ENCODE peak calls at places on chromosomes 12 and 14, in five cellular contexts. One of them, this sample, is unnamed.

GRCh38 chr12:65611396-65611795 is 212.9 kb upstream of the HMGA2 start:
- DNase-seq in CD8-positive, alpha-beta T cell: no peak
- DNase-seq in fibroblast of pulmonary artery: no peak
- DNase-seq in MCF 10A: peak
- DNase-seq in CD4-positive, alpha-beta T cell: no peak
- DNase-seq in this sample: no peak

GRCh38 chr12:79374543-79374942 is 316.2 kb downstream of the PAWR start:
- DNase-seq in CD8-positive, alpha-beta T cell: no peak
- DNase-seq in fibroblast of pulmonary artery: no peak
- DNase-seq in MCF 10A: no peak
- DNase-seq in CD4-positive, alpha-beta T cell: no peak
- DNase-seq in this sample: no peak

GRCh38 chr12:4779749-4780148 is 59.5 kb downstream of the GALNT8 start:
- DNase-seq in CD8-positive, alpha-beta T cell: no peak
- DNase-seq in fibroblast of pulmonary artery: no peak
- DNase-seq in MCF 10A: no peak
- DNase-seq in CD4-positive, alpha-beta T cell: no peak
- DNase-seq in this sample: no peak

GRCh38 chr12:6186114-6186827 is 13.9 kb upstream of the CD9 start:
- DNase-seq in CD8-positive, alpha-beta T cell: no peak
- DNase-seq in fibroblast of pulmonary artery: no peak
- DNase-seq in MCF 10A: no peak
- DNase-seq in CD4-positive, alpha-beta T cell: no peak
- DNase-seq in this sample: no peak

GRCh38 chr12:119748512-119748911 is 80.6 kb downstream of the PRKAB1 start:
- DNase-seq in CD8-positive, alpha-beta T cell: no peak
- DNase-seq in fibroblast of pulmonary artery: no peak
- DNase-seq in MCF 10A: no peak
- DNase-seq in CD4-positive, alpha-beta T cell: no peak
- DNase-seq in this sample: no peak

GRCh38 chr12:56596815-56597214 is 33.3 kb downstream of the BAZ2A start:
- DNase-seq in CD8-positive, alpha-beta T cell: no peak
- DNase-seq in fibroblast of pulmonary artery: no peak
- DNase-seq in MCF 10A: no peak
- DNase-seq in CD4-positive, alpha-beta T cell: no peak
- DNase-seq in this sample: no peak

GRCh38 chr12:31629756-31630732 is 29.4 kb upstream of the ETFBKMT start:
- DNase-seq in CD8-positive, alpha-beta T cell: no peak
- DNase-seq in fibroblast of pulmonary artery: peak
- DNase-seq in MCF 10A: no peak
- DNase-seq in CD4-positive, alpha-beta T cell: no peak
- DNase-seq in this sample: no peak

GRCh38 chr12:75257510-75257909 is 47.9 kb upstream of the KCNC2 start:
- DNase-seq in CD8-positive, alpha-beta T cell: no peak
- DNase-seq in fibroblast of pulmonary artery: no peak
- DNase-seq in MCF 10A: no peak
- DNase-seq in CD4-positive, alpha-beta T cell: no peak
- DNase-seq in this sample: peak

GRCh38 chr14:20631023-20631820 is 10.3 kb downstream of the OR6S1 start:
- DNase-seq in CD8-positive, alpha-beta T cell: peak
- DNase-seq in fibroblast of pulmonary artery: peak
- DNase-seq in MCF 10A: peak
- DNase-seq in CD4-positive, alpha-beta T cell: no peak
- DNase-seq in this sample: peak

GRCh38 chr14:90443161-90444076 is 46.6 kb downstream of the CALM1 start:
- DNase-seq in CD8-positive, alpha-beta T cell: no peak
- DNase-seq in fibroblast of pulmonary artery: no peak
- DNase-seq in MCF 10A: peak
- DNase-seq in CD4-positive, alpha-beta T cell: no peak
- DNase-seq in this sample: no peak

GRCh38 chr12:72815421-72815820 is 543.3 kb downstream of the TRHDE start:
- DNase-seq in CD8-positive, alpha-beta T cell: no peak
- DNase-seq in fibroblast of pulmonary artery: no peak
- DNase-seq in MCF 10A: no peak
- DNase-seq in CD4-positive, alpha-beta T cell: no peak
- DNase-seq in this sample: no peak

GRCh38 chr12:402127-402456 is 648 bp downstream of the CCDC77 start:
- DNase-seq in CD8-positive, alpha-beta T cell: no peak
- DNase-seq in fibroblast of pulmonary artery: peak
- DNase-seq in MCF 10A: peak
- DNase-seq in CD4-positive, alpha-beta T cell: no peak
- DNase-seq in this sample: peak

GRCh38 chr12:54863948-54864584 is 9.8 kb downstream of the MUCL1 start:
- DNase-seq in CD8-positive, alpha-beta T cell: no peak
- DNase-seq in fibroblast of pulmonary artery: no peak
- DNase-seq in MCF 10A: no peak
- DNase-seq in CD4-positive, alpha-beta T cell: no peak
- DNase-seq in this sample: no peak

GRCh38 chr14:96940009-96940408 is 142.8 kb downstream of the VRK1 start:
- DNase-seq in CD8-positive, alpha-beta T cell: no peak
- DNase-seq in fibroblast of pulmonary artery: no peak
- DNase-seq in MCF 10A: peak
- DNase-seq in CD4-positive, alpha-beta T cell: no peak
- DNase-seq in this sample: peak

GRCh38 chr14:67373347-67373746 is 13.2 kb downstream of the EIF2S1 start:
- DNase-seq in CD8-positive, alpha-beta T cell: no peak
- DNase-seq in fibroblast of pulmonary artery: no peak
- DNase-seq in MCF 10A: no peak
- DNase-seq in CD4-positive, alpha-beta T cell: no peak
- DNase-seq in this sample: no peak

GRCh38 chr14:49893309-49894213 is 679 bp downstream of the ARF6 start:
- DNase-seq in CD8-positive, alpha-beta T cell: peak
- DNase-seq in fibroblast of pulmonary artery: peak
- DNase-seq in MCF 10A: peak
- DNase-seq in CD4-positive, alpha-beta T cell: peak
- DNase-seq in this sample: peak

GRCh38 chr12:84738481-84738972 is 174.1 kb downstream of the SLC6A15 start:
- DNase-seq in CD8-positive, alpha-beta T cell: no peak
- DNase-seq in fibroblast of pulmonary artery: peak
- DNase-seq in MCF 10A: peak
- DNase-seq in CD4-positive, alpha-beta T cell: no peak
- DNase-seq in this sample: no peak

GRCh38 chr12:88428350-88428749 is 151.9 kb downstream of the KITLG start:
- DNase-seq in CD8-positive, alpha-beta T cell: no peak
- DNase-seq in fibroblast of pulmonary artery: no peak
- DNase-seq in MCF 10A: no peak
- DNase-seq in CD4-positive, alpha-beta T cell: no peak
- DNase-seq in this sample: no peak

GRCh38 chr12:55742719-55743130 is at the start of gene GDF11:
- DNase-seq in CD8-positive, alpha-beta T cell: peak
- DNase-seq in fibroblast of pulmonary artery: peak
- DNase-seq in MCF 10A: peak
- DNase-seq in CD4-positive, alpha-beta T cell: peak
- DNase-seq in this sample: peak

GRCh38 chr12:4257442-4257841 is 16.1 kb upstream of the CCND2 start:
- DNase-seq in CD8-positive, alpha-beta T cell: no peak
- DNase-seq in fibroblast of pulmonary artery: no peak
- DNase-seq in MCF 10A: no peak
- DNase-seq in CD4-positive, alpha-beta T cell: no peak
- DNase-seq in this sample: no peak

GRCh38 chr12:110100315-110100970 is 23.7 kb upstream of the IFT81 start:
- DNase-seq in CD8-positive, alpha-beta T cell: peak
- DNase-seq in fibroblast of pulmonary artery: peak
- DNase-seq in MCF 10A: peak
- DNase-seq in CD4-positive, alpha-beta T cell: peak
- DNase-seq in this sample: peak

DNA sequence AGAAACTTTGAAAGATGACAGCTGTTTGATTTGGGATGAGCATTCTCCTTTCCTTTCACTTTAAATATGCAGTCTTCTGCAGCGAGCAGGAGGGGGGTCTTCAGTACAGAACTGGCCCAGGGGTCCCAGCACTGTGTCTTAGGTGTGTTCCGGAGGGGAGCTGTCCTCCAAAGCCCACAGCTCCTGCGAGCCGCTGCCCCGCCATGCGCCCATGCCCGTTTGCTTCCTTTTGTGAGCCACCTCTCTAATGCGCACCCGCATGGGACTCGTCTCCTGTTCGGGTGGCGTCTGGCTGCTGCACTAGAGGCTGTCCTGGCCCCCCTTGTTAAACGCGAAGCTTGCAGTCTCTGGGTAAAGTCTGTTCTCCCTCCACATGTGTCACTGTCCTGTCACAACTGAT is 48.4 kb upstream of the ASPG start:
- DNase-seq in CD8-positive, alpha-beta T cell: no peak
- DNase-seq in fibroblast of pulmonary artery: no peak
- DNase-seq in MCF 10A: no peak
- DNase-seq in CD4-positive, alpha-beta T cell: no peak
- DNase-seq in this sample: no peak
- TF ChIP-seq CTCF in CD8-positive, alpha-beta T cell: no peak
- TF ChIP-seq CTCF in fibroblast of pulmonary artery: no peak
- TF ChIP-seq CTCF in MCF 10A: no peak
- TF ChIP-seq CTCF in CD4-positive, alpha-beta T cell: no peak
- TF ChIP-seq CTCF in this sample: no peak

DNA sequence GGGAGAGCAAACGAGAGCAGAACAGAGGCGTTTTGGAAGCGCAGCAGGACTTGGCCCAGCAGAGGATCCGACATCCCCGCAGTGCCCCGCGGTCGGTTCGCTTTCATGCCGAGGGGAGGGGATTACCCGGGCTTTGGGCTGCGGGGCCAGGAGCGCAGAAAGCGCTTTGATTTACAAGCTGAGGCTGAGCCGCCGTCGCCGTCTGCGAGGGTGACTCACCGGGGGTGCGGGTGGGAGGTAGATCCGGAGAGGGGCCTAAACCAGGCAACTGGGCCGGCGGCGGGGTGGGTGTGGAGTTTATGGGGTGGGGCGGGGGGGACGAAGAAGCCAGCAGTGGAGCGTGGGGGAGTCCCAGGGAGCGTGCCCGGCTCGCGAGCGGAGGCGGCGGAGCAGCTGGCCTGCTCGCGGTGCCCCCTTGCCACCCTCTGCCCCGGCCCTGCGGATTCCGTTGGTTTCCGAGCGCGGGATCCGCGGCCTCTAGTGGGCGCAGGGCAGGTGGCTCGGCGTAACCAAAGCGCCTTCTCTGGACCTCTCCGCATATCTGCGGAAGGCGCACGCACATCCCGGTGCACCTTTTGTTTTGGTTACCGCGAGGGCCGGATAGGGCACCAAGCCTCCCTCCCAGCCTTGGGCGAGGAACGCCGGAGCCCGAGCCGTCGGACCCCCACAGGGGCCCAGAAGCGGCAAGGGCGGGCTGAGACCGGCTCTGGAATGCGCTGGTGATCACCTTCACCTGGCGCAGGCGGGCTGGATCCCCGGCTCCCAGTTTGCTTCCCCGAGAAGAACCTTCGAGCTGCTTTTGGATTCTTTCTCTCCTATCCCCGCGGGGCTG is 2.6 kb downstream of the SIX4 start:
- DNase-seq in CD8-positive, alpha-beta T cell: peak
- DNase-seq in fibroblast of pulmonary artery: peak
- DNase-seq in MCF 10A: peak
- DNase-seq in CD4-positive, alpha-beta T cell: peak
- DNase-seq in this sample: no peak
- TF ChIP-seq CTCF in CD8-positive, alpha-beta T cell: no peak
- TF ChIP-seq CTCF in fibroblast of pulmonary artery: peak
- TF ChIP-seq CTCF in MCF 10A: peak
- TF ChIP-seq CTCF in CD4-positive, alpha-beta T cell: no peak
- TF ChIP-seq CTCF in this sample: no peak

GRCh38 chr12:132556801-132557200 is 53.6 kb downstream of the LRCOL1 start:
- DNase-seq in CD8-positive, alpha-beta T cell: no peak
- DNase-seq in fibroblast of pulmonary artery: no peak
- DNase-seq in MCF 10A: no peak
- DNase-seq in CD4-positive, alpha-beta T cell: no peak
- DNase-seq in this sample: no peak

GRCh38 chr12:132557291-132557968 is 53.0 kb downstream of the LRCOL1 start:
- DNase-seq in CD8-positive, alpha-beta T cell: no peak
- DNase-seq in fibroblast of pulmonary artery: no peak
- DNase-seq in MCF 10A: no peak
- DNase-seq in CD4-positive, alpha-beta T cell: no peak
- DNase-seq in this sample: no peak

GRCh38 chr12:132556216-132556615 is 54.2 kb downstream of the LRCOL1 start:
- DNase-seq in CD8-positive, alpha-beta T cell: no peak
- DNase-seq in fibroblast of pulmonary artery: no peak
- DNase-seq in MCF 10A: no peak
- DNase-seq in CD4-positive, alpha-beta T cell: no peak
- DNase-seq in this sample: no peak

GRCh38 chr12:132555686-132556085 is 54.7 kb downstream of the LRCOL1 start:
- DNase-seq in CD8-positive, alpha-beta T cell: no peak
- DNase-seq in fibroblast of pulmonary artery: no peak
- DNase-seq in MCF 10A: no peak
- DNase-seq in CD4-positive, alpha-beta T cell: no peak
- DNase-seq in this sample: no peak

GRCh38 chr12:132554857-132555630 is 55.3 kb downstream of the LRCOL1 start:
- DNase-seq in CD8-positive, alpha-beta T cell: no peak
- DNase-seq in fibroblast of pulmonary artery: no peak
- DNase-seq in MCF 10A: no peak
- DNase-seq in CD4-positive, alpha-beta T cell: no peak
- DNase-seq in this sample: peak
- TF ChIP-seq CTCF in CD8-positive, alpha-beta T cell: no peak
- TF ChIP-seq CTCF in fibroblast of pulmonary artery: peak
- TF ChIP-seq CTCF in MCF 10A: peak
- TF ChIP-seq CTCF in CD4-positive, alpha-beta T cell: no peak
- TF ChIP-seq CTCF in this sample: peak

GRCh38 chr12:2461645-2462044 is 333.1 kb upstream of the FKBP4 start:
- DNase-seq in CD8-positive, alpha-beta T cell: no peak
- DNase-seq in fibroblast of pulmonary artery: no peak
- DNase-seq in MCF 10A: no peak
- DNase-seq in CD4-positive, alpha-beta T cell: no peak
- DNase-seq in this sample: no peak
- TF ChIP-seq CTCF in CD8-positive, alpha-beta T cell: no peak
- TF ChIP-seq CTCF in fibroblast of pulmonary artery: no peak
- TF ChIP-seq CTCF in MCF 10A: no peak
- TF ChIP-seq CTCF in CD4-positive, alpha-beta T cell: no peak
- TF ChIP-seq CTCF in this sample: no peak